ENCODE peak calls at places on chromosomes 6 and 20, in six cellular contexts. S is H9, R is IMR-90, P is neuronal stem cell, T is H1, G is trophoblast cell. Y is an unnamed sample.

GRCh38 chr6:100237881-100238280 is 226.8 kb downstream of the SIM1 start:
- DNase-seq in S (no peak), R (no peak), P (no peak), T (no peak), G (no peak), Y (no peak)

GRCh38 chr6:31162463-31163165 is 4.2 kb downstream of the TCF19 start:
- DNase-seq in S (peak), R (no peak), P (no peak), T (no peak), G (no peak), Y (no peak)

GRCh38 chr6:2949121-2949520 is 22.2 kb downstream of the SERPINB6 start:
- DNase-seq in S (peak), R (no peak), P (no peak), T (no peak), G (no peak), Y (no peak)

GRCh38 chr6:101276066-101276465 is 117.4 kb upstream of the GRIK2 start:
- DNase-seq in S (no peak), R (no peak), P (no peak), T (no peak), G (no peak), Y (peak)

GRCh38 chr6:136077834-136078576 is 172.1 kb downstream of the MTFR2 start:
- DNase-seq in S (no peak), R (peak), P (no peak), T (no peak), G (peak), Y (peak)

GRCh38 chr20:3041818-3042504 is 1.5 kb upstream of the GNRH2 start:
- DNase-seq in S (no peak), R (peak), P (no peak), T (no peak), G (no peak), Y (no peak)

GRCh38 chr6:10583509-10583908 is 62.4 kb downstream of the GCNT2 start:
- DNase-seq in S (no peak), R (no peak), P (no peak), T (no peak), G (no peak), Y (no peak)

GRCh38 chr20:24756292-24757025 is 192.6 kb upstream of the CST7 start:
- DNase-seq in S (peak), R (no peak), P (no peak), T (no peak), G (no peak), Y (no peak)

GRCh38 chr20:24970030-24970553 is 21.0 kb downstream of the CST7 start:
- DNase-seq in S (peak), R (no peak), P (no peak), T (no peak), G (no peak), Y (no peak)

GRCh38 chr6:18072841-18073240 is 49.6 kb downstream of the NHLRC1 start:
- DNase-seq in S (no peak), R (no peak), P (no peak), T (no peak), G (no peak), Y (no peak)

GRCh38 chr20:41080866-41081265 is 52.2 kb downstream of the TOP1 start:
- DNase-seq in S (no peak), R (peak), P (no peak), T (no peak), G (no peak), Y (no peak)

GRCh38 chr6:593139-593906 is 63.6 kb downstream of the HUS1B start:
- DNase-seq in S (no peak), R (peak), P (peak), T (no peak), G (peak), Y (peak)

GRCh38 chr6:47135772-47136171 is 93.6 kb upstream of the ADGRF1 start:
- DNase-seq in S (no peak), R (peak), P (no peak), T (no peak), G (peak), Y (peak)

GRCh38 chr6:18162401-18162800 is 7.2 kb downstream of the KDM1B start:
- DNase-seq in S (no peak), R (no peak), P (no peak), T (no peak), G (no peak), Y (no peak)

GRCh38 chr20:58174708-58175287 is 53.7 kb downstream of the ANKRD60 start:
- DNase-seq in S (no peak), R (no peak), P (no peak), T (no peak), G (no peak), Y (no peak)

GRCh38 chr20:61927193-61927825 is 138.4 kb downstream of the TAF4 start:
- DNase-seq in S (no peak), R (no peak), P (no peak), T (no peak), G (no peak), Y (no peak)

GRCh38 chr20:13028673-13029072 is 19.9 kb downstream of the SPTLC3 start:
- DNase-seq in S (no peak), R (no peak), P (no peak), T (no peak), G (no peak), Y (no peak)
- H2BK120ac ChIP-seq in S (no peak), R (no peak), P (no peak), T (no peak), G (peak), Y (no peak)

DNA sequence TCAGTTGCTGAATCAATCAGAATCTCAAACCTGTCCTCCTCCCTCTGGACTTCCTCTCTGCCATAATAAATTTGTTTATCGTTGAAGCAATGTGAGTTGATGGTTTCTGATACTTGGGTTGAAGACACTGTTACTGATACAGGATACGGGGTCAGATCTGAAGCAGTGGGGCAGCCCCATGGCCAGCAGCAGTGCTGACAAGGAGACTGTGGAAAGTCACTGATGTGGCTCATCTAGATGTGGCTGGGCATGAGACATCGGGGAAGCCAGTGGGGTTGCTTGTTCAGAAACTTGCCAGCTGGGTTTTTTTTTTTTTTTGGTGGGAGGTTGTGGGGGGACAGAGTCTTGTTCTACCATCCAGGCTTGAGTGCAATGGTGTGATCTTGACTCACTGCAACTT is 2.7 kb upstream of the BPI start:
- DNase-seq in S (no peak), R (no peak), P (no peak), T (no peak), G (no peak), Y (no peak)
- H4K91ac ChIP-seq in S (no peak), R (no peak), P (no peak), T (no peak), G (no peak), Y (no peak)

DNA sequence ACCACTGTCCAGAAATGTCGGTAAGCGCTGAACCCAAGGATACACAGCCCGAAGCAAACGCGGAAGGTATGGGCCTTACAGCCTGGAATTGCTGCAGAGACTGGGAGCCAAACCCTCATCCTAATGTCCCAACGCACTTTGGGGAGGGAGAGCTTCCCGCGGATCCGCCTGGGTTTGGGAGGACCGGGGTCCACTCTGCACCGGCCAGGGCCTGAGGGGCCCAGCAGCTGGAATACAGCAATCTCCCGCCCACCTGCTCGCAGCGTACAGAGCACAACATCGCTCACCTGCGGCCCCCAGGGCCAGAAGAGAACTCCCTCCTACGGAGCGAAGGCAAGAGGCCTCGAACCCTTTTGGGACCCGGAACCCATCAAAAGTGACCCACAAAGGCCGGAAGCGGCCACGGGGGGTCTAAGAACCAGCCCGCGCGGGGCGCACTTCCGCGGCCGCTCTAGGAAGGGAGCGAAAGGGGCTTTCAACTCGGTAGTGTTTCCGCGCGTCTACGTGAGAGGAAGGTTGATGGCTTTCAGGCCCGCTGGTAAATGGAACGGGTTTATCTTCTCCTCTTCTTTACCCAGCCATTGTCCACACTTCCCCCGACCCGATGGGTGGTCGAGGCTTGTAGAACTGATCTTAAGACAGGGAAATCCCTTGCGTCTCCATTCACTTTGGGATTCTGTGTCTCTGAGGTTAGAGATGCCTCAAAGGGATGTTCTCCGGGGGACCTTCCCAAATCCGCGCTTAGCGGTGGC is at the start of gene ZSCAN12:
- DNase-seq in S (peak), R (peak), P (peak), T (peak), G (peak), Y (peak)
- H3K23ac ChIP-seq in S (no peak), R (peak), P (peak), T (no peak), G (peak), Y (peak)

GRCh38 chr6:129707028-129707427 is 2.9 kb downstream of the ARHGAP18 start:
- DNase-seq in S (no peak), R (no peak), P (no peak), T (no peak), G (no peak), Y (no peak)
- H2BK120ac ChIP-seq in S (no peak), R (no peak), P (no peak), T (no peak), G (no peak), Y (no peak)

GRCh38 chr6:57221936-57222683 is at the start of gene RAB23:
- DNase-seq in S (peak), R (peak), P (peak), T (peak), G (peak), Y (peak)
- H4K91ac ChIP-seq in S (no peak), R (peak), P (no peak), T (peak), G (peak), Y (peak)

GRCh38 chr20:47356526-47357295 is at the start of gene ZMYND8:
- DNase-seq in S (peak), R (peak), P (peak), T (peak), G (peak), Y (peak)
- H3K23ac ChIP-seq in S (no peak), R (peak), P (peak), T (no peak), G (no peak), Y (no peak)

GRCh38 chr6:13421425-13422057 is 65.9 kb downstream of the GFOD1 start:
- DNase-seq in S (peak), R (no peak), P (no peak), T (no peak), G (no peak), Y (no peak)

GRCh38 chr6:13423292-13423691 is 64.1 kb downstream of the GFOD1 start:
- DNase-seq in S (peak), R (no peak), P (no peak), T (no peak), G (no peak), Y (no peak)

GRCh38 chr6:13420269-13420668 is 67.1 kb downstream of the GFOD1 start:
- DNase-seq in S (peak), R (no peak), P (no peak), T (no peak), G (no peak), Y (no peak)

GRCh38 chr6:13425270-13425905 is 62.0 kb downstream of the GFOD1 start:
- DNase-seq in S (no peak), R (no peak), P (no peak), T (no peak), G (no peak), Y (no peak)

GRCh38 chr6:13422601-13423247 is 64.7 kb downstream of the GFOD1 start:
- DNase-seq in S (peak), R (peak), P (peak), T (peak), G (no peak), Y (peak)
- H2BK120ac ChIP-seq in S (peak), R (peak), P (no peak), T (peak), G (peak), Y (no peak)

GRCh38 chr6:121523628-121524027 is 88.2 kb downstream of the GJA1 start:
- DNase-seq in S (no peak), R (peak), P (no peak), T (no peak), G (no peak), Y (peak)

GRCh38 chr6:121520337-121521163 is 85.1 kb downstream of the GJA1 start:
- DNase-seq in S (no peak), R (peak), P (no peak), T (peak), G (peak), Y (peak)

GRCh38 chr6:121522771-121523386 is 87.4 kb downstream of the GJA1 start:
- DNase-seq in S (no peak), R (peak), P (no peak), T (no peak), G (no peak), Y (peak)

GRCh38 chr6:121522265-121522664 is 86.8 kb downstream of the GJA1 start:
- DNase-seq in S (no peak), R (peak), P (no peak), T (no peak), G (peak), Y (peak)

DNA sequence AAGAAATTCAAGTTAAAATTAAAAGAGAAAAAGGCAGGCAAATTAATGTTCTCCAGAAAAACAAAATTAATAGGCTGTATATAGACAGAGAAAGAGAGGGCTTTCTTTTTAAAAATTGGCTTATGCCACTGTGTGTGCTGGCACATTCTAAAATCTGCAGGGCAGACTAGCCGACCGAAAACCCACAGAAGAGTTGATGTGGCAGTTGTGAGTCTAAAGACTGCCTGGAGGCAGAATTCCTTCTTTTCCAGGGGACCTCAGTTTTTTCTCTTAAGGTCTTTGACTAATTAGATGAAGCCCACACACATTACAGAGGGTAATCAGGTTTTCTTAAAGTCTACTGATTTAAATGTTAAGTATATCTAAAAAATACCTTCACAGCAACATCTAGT is 85.7 kb downstream of the GJA1 start:
- DNase-seq in S (no peak), R (peak), P (no peak), T (no peak), G (no peak), Y (no peak)
- H4K91ac ChIP-seq in S (no peak), R (peak), P (no peak), T (no peak), G (no peak), Y (no peak)

DNA sequence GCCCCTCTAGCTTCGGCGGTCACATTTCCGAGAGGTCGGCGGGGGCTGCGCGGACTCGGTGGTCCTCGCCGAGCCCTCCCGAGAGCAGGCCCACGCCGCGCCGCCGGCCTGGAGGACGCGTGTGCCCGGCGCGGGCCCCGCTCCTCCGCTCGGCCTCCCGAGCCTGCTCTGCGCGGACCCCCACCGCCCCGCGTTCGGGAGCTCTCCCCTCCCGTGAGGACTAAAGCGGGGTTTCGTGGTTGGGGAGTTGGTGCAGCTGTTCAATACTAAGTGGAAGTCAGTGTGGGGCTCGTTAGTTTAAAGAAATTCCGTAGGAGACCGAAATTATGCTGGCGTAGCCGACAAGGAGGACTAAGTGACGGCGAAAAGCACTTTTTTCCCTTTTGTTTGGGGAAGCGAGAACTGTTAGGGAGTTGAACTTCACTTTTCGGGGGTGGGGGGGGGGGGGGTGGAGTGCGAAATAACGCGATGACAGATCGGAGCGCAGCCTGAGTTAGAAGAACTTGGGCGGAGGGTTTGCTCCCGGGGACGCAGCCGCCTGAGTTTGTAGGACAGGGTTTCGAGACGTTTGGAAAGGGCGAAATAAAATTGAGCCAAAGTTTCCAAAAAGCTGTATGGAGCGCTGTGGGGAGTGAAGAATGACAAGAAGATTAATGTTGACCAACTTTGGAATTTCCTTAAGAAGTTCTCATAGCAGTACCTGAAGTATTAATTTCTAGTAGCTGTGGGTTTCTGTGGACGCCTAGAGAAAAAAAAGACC is 1.3 kb downstream of the QKI start:
- DNase-seq in S (no peak), R (peak), P (no peak), T (no peak), G (peak), Y (peak)
- H3K23ac ChIP-seq in S (no peak), R (peak), P (peak), T (no peak), G (no peak), Y (peak)

GRCh38 chr6:113969888-113970807 is 800 bp downstream of the HDAC2 start:
- DNase-seq in S (peak), R (peak), P (peak), T (no peak), G (peak), Y (peak)

GRCh38 chr6:113971786-113972185 is 838 bp upstream of the HDAC2 start:
- DNase-seq in S (no peak), R (no peak), P (no peak), T (no peak), G (no peak), Y (peak)

GRCh38 chr6:113968472-113968871 is 2.5 kb downstream of the HDAC2 start:
- DNase-seq in S (no peak), R (no peak), P (no peak), T (no peak), G (no peak), Y (no peak)

GRCh38 chr6:113967777-113968176 is 3.2 kb downstream of the HDAC2 start:
- DNase-seq in S (no peak), R (no peak), P (no peak), T (no peak), G (no peak), Y (no peak)

DNA sequence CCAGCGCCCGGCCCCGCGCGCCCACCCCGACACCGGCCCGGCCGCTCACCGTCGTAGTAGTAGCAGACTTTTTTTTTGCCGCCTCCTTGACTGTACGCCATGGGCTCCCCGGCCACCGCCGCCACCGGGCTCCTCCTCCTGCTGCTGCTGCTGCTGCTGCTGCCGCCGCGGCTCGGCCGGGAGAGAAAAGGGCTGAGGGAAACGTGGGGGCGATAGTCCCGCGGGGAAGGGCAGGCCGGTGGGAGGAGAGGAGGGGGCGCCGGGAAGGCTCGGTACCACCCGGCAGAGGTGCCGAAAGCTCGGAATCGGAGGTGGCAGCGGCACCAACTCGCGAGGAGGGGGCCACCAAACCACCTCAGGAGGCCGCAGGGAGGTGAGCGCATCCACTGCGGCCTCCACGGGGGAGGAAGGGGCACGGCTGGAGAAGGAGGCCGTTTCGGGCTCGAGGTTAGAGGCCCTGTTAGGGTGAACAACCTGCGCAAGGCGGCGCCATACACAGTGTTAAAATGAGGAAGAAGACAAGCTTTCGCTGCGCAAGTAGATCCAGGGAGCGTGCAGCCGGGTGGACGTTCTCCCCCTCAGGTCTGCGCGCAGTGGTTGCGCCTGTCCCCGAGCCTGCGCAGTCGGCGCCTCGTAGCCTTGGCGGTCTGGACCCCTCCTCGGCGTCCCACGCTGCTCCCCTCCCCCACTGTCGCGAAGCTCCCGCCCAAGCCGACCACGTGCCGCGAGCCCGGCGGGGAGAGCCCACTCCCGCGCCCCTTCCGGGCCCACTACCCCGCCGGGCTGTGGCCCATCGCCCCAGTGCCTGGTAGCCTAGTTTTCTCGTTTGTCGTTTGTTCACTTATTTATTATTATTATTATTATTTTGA is at the start of gene HDAC2:
- DNase-seq in S (peak), R (peak), P (peak), T (peak), G (peak), Y (peak)
- H2BK120ac ChIP-seq in S (peak), R (peak), P (peak), T (peak), G (peak), Y (peak)

Y was measured in mesenchymal stem cell.